ENCODE peak calls at places on chromosome 5, in seven cellular contexts. D is T-helper 9 cell, H is Kasumi-1, B is tibial nerve, O is islet precursor cell, Y is left ventricle myocardium superior, G is fibroblast of mammary gland. E is an unnamed sample.

GRCh38 chr5:6362846-6363245 is 15.5 kb downstream of the MED10 start:
- DNase-seq in D (no peak), H (no peak), B (no peak), O (no peak), Y (no peak), G (no peak), E (no peak)

GRCh38 chr5:172052454-172053236 is 46.2 kb upstream of the FBXW11 start:
- DNase-seq in D (no peak), H (no peak), B (no peak), O (no peak), Y (peak; percentile 84), G (peak; percentile 90), E (no peak)

GRCh38 chr5:167488371-167488770 is 803.1 kb upstream of the WWC1 start:
- DNase-seq in D (no peak), H (no peak), B (no peak), O (no peak), Y (no peak), G (peak; percentile 51), E (no peak)

GRCh38 chr5:79517601-79518000 is 3.7 kb upstream of the HOMER1 start:
- DNase-seq in D (no peak), H (no peak), B (no peak), O (no peak), Y (no peak), G (no peak), E (no peak)

GRCh38 chr5:84392836-84393235 is 8.2 kb upstream of the EDIL3 start:
- DNase-seq in D (no peak), H (no peak), B (no peak), O (no peak), Y (no peak), G (no peak), E (no peak)

GRCh38 chr5:103404483-103404882 is 145.9 kb downstream of the MACIR start:
- DNase-seq in D (no peak), H (no peak), B (no peak), O (no peak), Y (no peak), G (no peak), E (no peak)

GRCh38 chr5:36505021-36505420 is 101.4 kb upstream of the SLC1A3 start:
- DNase-seq in D (no peak), H (no peak), B (no peak), O (no peak), Y (no peak), G (no peak), E (no peak)

GRCh38 chr5:163855754-163856153 is 350.3 kb downstream of the MAT2B start:
- DNase-seq in D (no peak), H (no peak), B (no peak), O (no peak), Y (no peak), G (no peak), E (no peak)

GRCh38 chr5:153659337-153659736 is 168.9 kb downstream of the GRIA1 start:
- DNase-seq in D (no peak), H (no peak), B (no peak), O (peak; percentile 91), Y (no peak), G (peak; percentile 80), E (no peak)

GRCh38 chr5:172689801-172690200 is 48.7 kb downstream of the NEURL1B start:
- DNase-seq in D (no peak), H (no peak), B (no peak), O (no peak), Y (no peak), G (no peak), E (no peak)

GRCh38 chr5:90279091-90279490 is 130.5 kb downstream of the CETN3 start:
- DNase-seq in D (no peak), H (no peak), B (no peak), O (no peak), Y (no peak), G (peak; percentile 14), E (no peak)

GRCh38 chr5:135494196-135494595 is 41.6 kb downstream of the NEUROG1 start:
- DNase-seq in D (no peak), H (no peak), B (no peak), O (no peak), Y (no peak), G (no peak), E (no peak)

GRCh38 chr5:150542933-150543445 is 35.1 kb downstream of the NDST1 start:
- DNase-seq in D (no peak), H (no peak), B (no peak), O (no peak), Y (no peak), G (no peak), E (no peak)

GRCh38 chr5:16550316-16550952 is 66.4 kb downstream of the RETREG1 start:
- DNase-seq in D (no peak), H (peak; percentile 44), B (no peak), O (peak; percentile 74), Y (no peak), G (peak; percentile 73), E (peak; percentile 61)

GRCh38 chr5:140140435-140140834 is 14.7 kb downstream of the IGIP start:
- DNase-seq in D (no peak), H (no peak), B (no peak), O (no peak), Y (no peak), G (no peak), E (no peak)

GRCh38 chr5:34410411-34411139 is 245.6 kb upstream of the RAI14 start:
- DNase-seq in D (no peak), H (no peak), B (no peak), O (peak; percentile 70), Y (no peak), G (peak; percentile 73), E (no peak)

GRCh38 chr5:103466494-103466893 is 96.1 kb downstream of the NUDT12 start:
- DNase-seq in D (no peak), H (no peak), B (no peak), O (no peak), Y (no peak), G (peak; percentile 85), E (no peak)

GRCh38 chr5:164335837-164336236 is 830.4 kb downstream of the MAT2B start:
- DNase-seq in D (no peak), H (no peak), B (no peak), O (no peak), Y (no peak), G (peak; percentile 77), E (no peak)

GRCh38 chr5:55715519-55716078 is 3.5 kb upstream of the SLC38A9 start:
- DNase-seq in D (no peak), H (no peak), B (no peak), O (no peak), Y (no peak), G (no peak), E (no peak)

GRCh38 chr5:159504106-159504856 is 174.0 kb upstream of the IL12B start:
- DNase-seq in D (no peak), H (no peak), B (no peak), O (no peak), Y (no peak), G (peak; percentile 75), E (no peak)

GRCh38 chr5:178090856-178091255 is 22.5 kb upstream of the N4BP3 start:
- DNase-seq in D (no peak), H (no peak), B (no peak), O (no peak), Y (no peak), G (no peak), E (no peak)

GRCh38 chr5:169917425-169917824 is 62.9 kb downstream of the INSYN2B start:
- DNase-seq in D (no peak), H (no peak), B (no peak), O (no peak), Y (no peak), G (no peak), E (no peak)

GRCh38 chr5:56088967-56089829 is 94.4 kb upstream of the IL6ST start:
- DNase-seq in D (no peak), H (no peak), B (no peak), O (peak; percentile 86), Y (no peak), G (peak; percentile 96), E (no peak)

GRCh38 chr5:17012289-17012688 is 76.2 kb upstream of the MYO10 start:
- DNase-seq in D (no peak), H (no peak), B (no peak), O (peak; percentile 71), Y (no peak), G (peak; percentile 75), E (no peak)

GRCh38 chr5:29822499-29822898 is 1371.0 kb upstream of the CDH6 start:
- DNase-seq in D (no peak), H (no peak), B (no peak), O (no peak), Y (no peak), G (no peak), E (no peak)

GRCh38 chr5:56561455-56561854 is 253.9 kb upstream of the MAP3K1 start:
- DNase-seq in D (no peak), H (no peak), B (no peak), O (no peak), Y (no peak), G (no peak), E (no peak)

GRCh38 chr5:5374034-5374715 is 48.3 kb upstream of the ICE1 start:
- DNase-seq in D (no peak), H (no peak), B (no peak), O (no peak), Y (no peak), G (peak; percentile 72), E (no peak)

GRCh38 chr5:158882660-158883059 is 217.1 kb downstream of the EBF1 start:
- DNase-seq in D (no peak), H (no peak), B (no peak), O (no peak), Y (no peak), G (no peak), E (no peak)

GRCh38 chr5:102965653-102966052 is 154.3 kb downstream of the GIN1 start:
- DNase-seq in D (no peak), H (no peak), B (no peak), O (no peak), Y (no peak), G (no peak), E (no peak)

GRCh38 chr5:34684281-34684979 is 28.3 kb downstream of the RAI14 start:
- DNase-seq in D (no peak), H (no peak), B (no peak), O (peak; percentile 93), Y (no peak), G (peak; percentile 45), E (no peak)

GRCh38 chr5:126872558-126873349 is 95.8 kb downstream of the LMNB1 start:
- DNase-seq in D (no peak), H (no peak), B (no peak), O (peak; percentile 23), Y (no peak), G (no peak), E (no peak)

GRCh38 chr5:103849934-103850333 is 287.3 kb upstream of the NUDT12 start:
- DNase-seq in D (no peak), H (no peak), B (no peak), O (no peak), Y (no peak), G (peak; percentile 83), E (no peak)